ENCODE peak calls at places on chromosomes 16 and 17, in eight cellular contexts. One of them, this sample, is unnamed.
A peak's percentile ranks its signal among the peaks of the same experiment; 100 is the strongest.

GRCh38 chr17:60592750-60593149 is 7.2 kb upstream of the PPM1D start:
- DNase-seq in stimulated activated naive CD8-positive, alpha-beta T cell treated with anti-CD3 and anti-CD28 coated beads, Interleukin-15, amount 100 ng/mL, for 72 hours: no peak
- DNase-seq in lower lobe of right lung: no peak
- DNase-seq in activated CD4-positive, alpha-beta T cell treated with anti-CD3 and anti-CD28 coated beads, Interleukin-2, amount 50 U/mL, for 1 hour: no peak
- DNase-seq in T follicular helper cell: no peak
- DNase-seq in kidney glomerular epithelial cell: no peak
- DNase-seq in stimulated activated CD8-positive, alpha-beta memory T cell treated with anti-CD3 and anti-CD28 coated beads, Interleukin-15, amount 100 ng/mL, for 4 hours: no peak
- DNase-seq in IMR-90: no peak
- DNase-seq in this sample: no peak

GRCh38 chr17:46943511-46944393 is 20.8 kb downstream of the GOSR2 start:
- DNase-seq in stimulated activated CD8-positive, alpha-beta memory T cell treated with anti-CD3 and anti-CD28 coated beads, Interleukin-15, amount 100 ng/mL, for 4 hours: no peak
- DNase-seq in activated CD4-positive, alpha-beta T cell treated with anti-CD3 and anti-CD28 coated beads, Interleukin-2, amount 50 U/mL, for 1 hour: no peak
- DNase-seq in IMR-90: peak; percentile 36
- DNase-seq in lower lobe of right lung: no peak
- DNase-seq in T follicular helper cell: no peak
- DNase-seq in stimulated activated naive CD8-positive, alpha-beta T cell treated with anti-CD3 and anti-CD28 coated beads, Interleukin-15, amount 100 ng/mL, for 72 hours: no peak
- DNase-seq in kidney glomerular epithelial cell: peak; percentile 44
- DNase-seq in this sample: no peak

GRCh38 chr17:45948881-45949624 is 50.0 kb upstream of the STH start:
- DNase-seq in IMR-90: peak; percentile 49
- DNase-seq in stimulated activated naive CD8-positive, alpha-beta T cell treated with anti-CD3 and anti-CD28 coated beads, Interleukin-15, amount 100 ng/mL, for 72 hours: peak; percentile 67
- DNase-seq in lower lobe of right lung: peak; percentile 80
- DNase-seq in T follicular helper cell: peak; percentile 24
- DNase-seq in stimulated activated CD8-positive, alpha-beta memory T cell treated with anti-CD3 and anti-CD28 coated beads, Interleukin-15, amount 100 ng/mL, for 4 hours: peak; percentile 42
- DNase-seq in activated CD4-positive, alpha-beta T cell treated with anti-CD3 and anti-CD28 coated beads, Interleukin-2, amount 50 U/mL, for 1 hour: peak; percentile 49
- DNase-seq in kidney glomerular epithelial cell: peak; percentile 28
- DNase-seq in this sample: no peak

GRCh38 chr16:64459821-64460220 is 662.0 kb downstream of the CDH11 start:
- DNase-seq in stimulated activated naive CD8-positive, alpha-beta T cell treated with anti-CD3 and anti-CD28 coated beads, Interleukin-15, amount 100 ng/mL, for 72 hours: no peak
- DNase-seq in activated CD4-positive, alpha-beta T cell treated with anti-CD3 and anti-CD28 coated beads, Interleukin-2, amount 50 U/mL, for 1 hour: no peak
- DNase-seq in kidney glomerular epithelial cell: no peak
- DNase-seq in lower lobe of right lung: no peak
- DNase-seq in stimulated activated CD8-positive, alpha-beta memory T cell treated with anti-CD3 and anti-CD28 coated beads, Interleukin-15, amount 100 ng/mL, for 4 hours: no peak
- DNase-seq in T follicular helper cell: no peak
- DNase-seq in IMR-90: peak; percentile 44
- DNase-seq in this sample: no peak

GRCh38 chr17:43216762-43217613 is 5.3 kb downstream of the TMEM106A start:
- DNase-seq in T follicular helper cell: no peak
- DNase-seq in IMR-90: no peak
- DNase-seq in activated CD4-positive, alpha-beta T cell treated with anti-CD3 and anti-CD28 coated beads, Interleukin-2, amount 50 U/mL, for 1 hour: no peak
- DNase-seq in stimulated activated naive CD8-positive, alpha-beta T cell treated with anti-CD3 and anti-CD28 coated beads, Interleukin-15, amount 100 ng/mL, for 72 hours: no peak
- DNase-seq in kidney glomerular epithelial cell: no peak
- DNase-seq in lower lobe of right lung: no peak
- DNase-seq in stimulated activated CD8-positive, alpha-beta memory T cell treated with anti-CD3 and anti-CD28 coated beads, Interleukin-15, amount 100 ng/mL, for 4 hours: no peak
- DNase-seq in this sample: no peak

GRCh38 chr17:15966879-15967248 is 21.9 kb downstream of the ADORA2B start:
- DNase-seq in IMR-90: no peak
- DNase-seq in stimulated activated naive CD8-positive, alpha-beta T cell treated with anti-CD3 and anti-CD28 coated beads, Interleukin-15, amount 100 ng/mL, for 72 hours: no peak
- DNase-seq in kidney glomerular epithelial cell: no peak
- DNase-seq in lower lobe of right lung: peak; percentile 79
- DNase-seq in T follicular helper cell: no peak
- DNase-seq in activated CD4-positive, alpha-beta T cell treated with anti-CD3 and anti-CD28 coated beads, Interleukin-2, amount 50 U/mL, for 1 hour: no peak
- DNase-seq in stimulated activated CD8-positive, alpha-beta memory T cell treated with anti-CD3 and anti-CD28 coated beads, Interleukin-15, amount 100 ng/mL, for 4 hours: no peak
- DNase-seq in this sample: no peak

GRCh38 chr16:12163970-12164369 is 187.4 kb downstream of the SNX29 start:
- DNase-seq in activated CD4-positive, alpha-beta T cell treated with anti-CD3 and anti-CD28 coated beads, Interleukin-2, amount 50 U/mL, for 1 hour: no peak
- DNase-seq in T follicular helper cell: no peak
- DNase-seq in stimulated activated naive CD8-positive, alpha-beta T cell treated with anti-CD3 and anti-CD28 coated beads, Interleukin-15, amount 100 ng/mL, for 72 hours: no peak
- DNase-seq in stimulated activated CD8-positive, alpha-beta memory T cell treated with anti-CD3 and anti-CD28 coated beads, Interleukin-15, amount 100 ng/mL, for 4 hours: no peak
- DNase-seq in IMR-90: no peak
- DNase-seq in lower lobe of right lung: no peak
- DNase-seq in kidney glomerular epithelial cell: no peak
- DNase-seq in this sample: no peak

GRCh38 chr16:6204941-6205340 is 1107.3 kb upstream of the EEF2KMT start:
- DNase-seq in kidney glomerular epithelial cell: no peak
- DNase-seq in lower lobe of right lung: no peak
- DNase-seq in stimulated activated CD8-positive, alpha-beta memory T cell treated with anti-CD3 and anti-CD28 coated beads, Interleukin-15, amount 100 ng/mL, for 4 hours: no peak
- DNase-seq in activated CD4-positive, alpha-beta T cell treated with anti-CD3 and anti-CD28 coated beads, Interleukin-2, amount 50 U/mL, for 1 hour: no peak
- DNase-seq in IMR-90: no peak
- DNase-seq in T follicular helper cell: no peak
- DNase-seq in stimulated activated naive CD8-positive, alpha-beta T cell treated with anti-CD3 and anti-CD28 coated beads, Interleukin-15, amount 100 ng/mL, for 72 hours: no peak
- DNase-seq in this sample: no peak

GRCh38 chr16:29745126-29745852 is 501 bp downstream of the C16orf54 start:
- DNase-seq in stimulated activated naive CD8-positive, alpha-beta T cell treated with anti-CD3 and anti-CD28 coated beads, Interleukin-15, amount 100 ng/mL, for 72 hours: peak; percentile 78
- DNase-seq in kidney glomerular epithelial cell: no peak
- DNase-seq in lower lobe of right lung: peak; percentile 56
- DNase-seq in T follicular helper cell: no peak
- DNase-seq in stimulated activated CD8-positive, alpha-beta memory T cell treated with anti-CD3 and anti-CD28 coated beads, Interleukin-15, amount 100 ng/mL, for 4 hours: no peak
- DNase-seq in activated CD4-positive, alpha-beta T cell treated with anti-CD3 and anti-CD28 coated beads, Interleukin-2, amount 50 U/mL, for 1 hour: peak; percentile 40
- DNase-seq in IMR-90: no peak
- DNase-seq in this sample: no peak

GRCh38 chr17:72614871-72615626 is 477.4 kb downstream of the SLC39A11 start:
- DNase-seq in stimulated activated naive CD8-positive, alpha-beta T cell treated with anti-CD3 and anti-CD28 coated beads, Interleukin-15, amount 100 ng/mL, for 72 hours: no peak
- DNase-seq in T follicular helper cell: no peak
- DNase-seq in activated CD4-positive, alpha-beta T cell treated with anti-CD3 and anti-CD28 coated beads, Interleukin-2, amount 50 U/mL, for 1 hour: no peak
- DNase-seq in lower lobe of right lung: no peak
- DNase-seq in kidney glomerular epithelial cell: peak; percentile 95
- DNase-seq in IMR-90: peak; percentile 74
- DNase-seq in stimulated activated CD8-positive, alpha-beta memory T cell treated with anti-CD3 and anti-CD28 coated beads, Interleukin-15, amount 100 ng/mL, for 4 hours: no peak
- DNase-seq in this sample: no peak

GRCh38 chr17:27471321-27472269 is 15.3 kb downstream of the KSR1 start:
- DNase-seq in stimulated activated CD8-positive, alpha-beta memory T cell treated with anti-CD3 and anti-CD28 coated beads, Interleukin-15, amount 100 ng/mL, for 4 hours: peak; percentile 56
- DNase-seq in kidney glomerular epithelial cell: peak; percentile 94
- DNase-seq in T follicular helper cell: peak; percentile 33
- DNase-seq in stimulated activated naive CD8-positive, alpha-beta T cell treated with anti-CD3 and anti-CD28 coated beads, Interleukin-15, amount 100 ng/mL, for 72 hours: peak; percentile 97
- DNase-seq in lower lobe of right lung: no peak
- DNase-seq in activated CD4-positive, alpha-beta T cell treated with anti-CD3 and anti-CD28 coated beads, Interleukin-2, amount 50 U/mL, for 1 hour: peak; percentile 53
- DNase-seq in IMR-90: peak; percentile 41
- DNase-seq in this sample: no peak

GRCh38 chr17:53792451-53792850 is 30.3 kb upstream of the KIF2B start:
- DNase-seq in activated CD4-positive, alpha-beta T cell treated with anti-CD3 and anti-CD28 coated beads, Interleukin-2, amount 50 U/mL, for 1 hour: no peak
- DNase-seq in T follicular helper cell: no peak
- DNase-seq in lower lobe of right lung: no peak
- DNase-seq in IMR-90: no peak
- DNase-seq in stimulated activated naive CD8-positive, alpha-beta T cell treated with anti-CD3 and anti-CD28 coated beads, Interleukin-15, amount 100 ng/mL, for 72 hours: no peak
- DNase-seq in kidney glomerular epithelial cell: no peak
- DNase-seq in stimulated activated CD8-positive, alpha-beta memory T cell treated with anti-CD3 and anti-CD28 coated beads, Interleukin-15, amount 100 ng/mL, for 4 hours: no peak
- DNase-seq in this sample: no peak

GRCh38 chr16:46688101-46688656 is 799 bp downstream of the VPS35 start:
- DNase-seq in T follicular helper cell: no peak
- DNase-seq in activated CD4-positive, alpha-beta T cell treated with anti-CD3 and anti-CD28 coated beads, Interleukin-2, amount 50 U/mL, for 1 hour: no peak
- DNase-seq in IMR-90: peak; percentile 20
- DNase-seq in kidney glomerular epithelial cell: peak; percentile 24
- DNase-seq in stimulated activated naive CD8-positive, alpha-beta T cell treated with anti-CD3 and anti-CD28 coated beads, Interleukin-15, amount 100 ng/mL, for 72 hours: no peak
- DNase-seq in stimulated activated CD8-positive, alpha-beta memory T cell treated with anti-CD3 and anti-CD28 coated beads, Interleukin-15, amount 100 ng/mL, for 4 hours: no peak
- DNase-seq in lower lobe of right lung: peak; percentile 76
- DNase-seq in this sample: no peak

GRCh38 chr16:49471038-49471727 is 97.6 kb downstream of the C16orf78 start:
- DNase-seq in kidney glomerular epithelial cell: no peak
- DNase-seq in stimulated activated CD8-positive, alpha-beta memory T cell treated with anti-CD3 and anti-CD28 coated beads, Interleukin-15, amount 100 ng/mL, for 4 hours: no peak
- DNase-seq in activated CD4-positive, alpha-beta T cell treated with anti-CD3 and anti-CD28 coated beads, Interleukin-2, amount 50 U/mL, for 1 hour: no peak
- DNase-seq in T follicular helper cell: no peak
- DNase-seq in IMR-90: no peak
- DNase-seq in lower lobe of right lung: no peak
- DNase-seq in stimulated activated naive CD8-positive, alpha-beta T cell treated with anti-CD3 and anti-CD28 coated beads, Interleukin-15, amount 100 ng/mL, for 72 hours: no peak
- DNase-seq in this sample: no peak

GRCh38 chr17:30170415-30170987 is 53.9 kb downstream of the NSRP1 start:
- DNase-seq in kidney glomerular epithelial cell: no peak
- DNase-seq in stimulated activated naive CD8-positive, alpha-beta T cell treated with anti-CD3 and anti-CD28 coated beads, Interleukin-15, amount 100 ng/mL, for 72 hours: no peak
- DNase-seq in stimulated activated CD8-positive, alpha-beta memory T cell treated with anti-CD3 and anti-CD28 coated beads, Interleukin-15, amount 100 ng/mL, for 4 hours: no peak
- DNase-seq in activated CD4-positive, alpha-beta T cell treated with anti-CD3 and anti-CD28 coated beads, Interleukin-2, amount 50 U/mL, for 1 hour: no peak
- DNase-seq in lower lobe of right lung: no peak
- DNase-seq in IMR-90: no peak
- DNase-seq in T follicular helper cell: no peak
- DNase-seq in this sample: no peak

GRCh38 chr16:11361751-11362742 is 16.8 kb downstream of the RMI2 start:
- DNase-seq in activated CD4-positive, alpha-beta T cell treated with anti-CD3 and anti-CD28 coated beads, Interleukin-2, amount 50 U/mL, for 1 hour: peak; percentile 8
- DNase-seq in kidney glomerular epithelial cell: no peak
- DNase-seq in stimulated activated CD8-positive, alpha-beta memory T cell treated with anti-CD3 and anti-CD28 coated beads, Interleukin-15, amount 100 ng/mL, for 4 hours: no peak
- DNase-seq in lower lobe of right lung: no peak
- DNase-seq in T follicular helper cell: no peak
- DNase-seq in IMR-90: no peak
- DNase-seq in stimulated activated naive CD8-positive, alpha-beta T cell treated with anti-CD3 and anti-CD28 coated beads, Interleukin-15, amount 100 ng/mL, for 72 hours: peak; percentile 50
- DNase-seq in this sample: no peak